ENCODE peak calls at places on chromosomes 13 and 19, in seven cellular contexts. Y, U, B, F, M, I and N are unnamed samples.

GRCh38 chr13:22915442-22916082 is 265.2 kb upstream of the SGCG start:
- DNase-seq in Y (no peak), U (no peak), B (no peak), F (no peak), M (peak), I (no peak), N (peak)

GRCh38 chr19:33344210-33344609 is 29.3 kb upstream of the CEBPG start:
- DNase-seq in Y (no peak), U (no peak), B (no peak), F (no peak), M (no peak), I (no peak), N (no peak)

GRCh38 chr13:98697833-98698232 is 54.6 kb downstream of the SLC15A1 start:
- DNase-seq in Y (no peak), U (no peak), B (no peak), F (no peak), M (no peak), I (no peak), N (no peak)

GRCh38 chr13:27927444-27928352 is 7.9 kb downstream of the PDX1 start:
- DNase-seq in Y (no peak), U (no peak), B (no peak), F (no peak), M (no peak), I (no peak), N (no peak)

GRCh38 chr13:35859981-35860380 is 271.2 kb downstream of the DCLK1 start:
- DNase-seq in Y (no peak), U (no peak), B (no peak), F (no peak), M (no peak), I (no peak), N (no peak)

GRCh38 chr13:98900442-98900841 is 77.4 kb downstream of the DOCK9 start:
- DNase-seq in Y (no peak), U (no peak), B (no peak), F (no peak), M (no peak), I (no peak), N (no peak)

GRCh38 chr13:67230774-67231480 is 791 bp upstream of the PCDH9 start:
- DNase-seq in Y (peak), U (no peak), B (peak), F (peak), M (peak), I (peak), N (peak)

GRCh38 chr13:46184277-46184699 is 2.3 kb upstream of the LCP1 start:
- DNase-seq in Y (peak), U (no peak), B (peak), F (peak), M (peak), I (no peak), N (no peak)

GRCh38 chr13:108220042-108220441 is 1.9 kb downstream of the ABHD13 start:
- DNase-seq in Y (no peak), U (no peak), B (peak), F (no peak), M (no peak), I (no peak), N (no peak)

GRCh38 chr19:31214086-31214485 is 135.2 kb downstream of the TSHZ3 start:
- DNase-seq in Y (peak), U (peak), B (peak), F (peak), M (peak), I (peak), N (peak)

GRCh38 chr13:49877629-49878218 is 58.4 kb downstream of the SPRYD7 start:
- DNase-seq in Y (peak), U (no peak), B (no peak), F (no peak), M (no peak), I (no peak), N (no peak)